ENCODE peak calls at places on chromosomes 1 and 21, in six cellular contexts. T is A549, V is transverse colon, E is sigmoid colon, O is lower leg skin, J is HepG2. P is an unnamed sample.

GRCh38 chr1:186864296-186864695 is 35.5 kb downstream of the PLA2G4A start:
- DNase-seq in T (no peak), V (no peak), E (no peak), O (no peak), J (no peak), P (no peak)

GRCh38 chr1:200364121-200364759 is 45.6 kb downstream of the ZNF281 start:
- DNase-seq in T (peak), V (no peak), E (no peak), O (no peak), J (peak), P (no peak)

GRCh38 chr1:32742132-32742947 is 39.8 kb upstream of the SYNC start:
- DNase-seq in T (no peak), V (peak), E (no peak), O (peak), J (peak), P (no peak)

GRCh38 chr1:3161130-3161840 is 92.3 kb downstream of the PRDM16 start:
- DNase-seq in T (no peak), V (no peak), E (no peak), O (no peak), J (no peak), P (no peak)

GRCh38 chr1:6054596-6054995 is 8.9 kb downstream of the KCNAB2 start:
- DNase-seq in T (no peak), V (no peak), E (no peak), O (no peak), J (no peak), P (no peak)

GRCh38 chr21:39116761-39117425 is 66.4 kb downstream of the PSMG1 start:
- DNase-seq in T (no peak), V (no peak), E (peak), O (peak), J (no peak), P (no peak)

GRCh38 chr1:81679972-81680371 is 120.8 kb upstream of the ADGRL2 start:
- DNase-seq in T (no peak), V (no peak), E (peak), O (no peak), J (peak), P (no peak)

GRCh38 chr1:170664283-170664827 is 424 bp downstream of the PRRX1 start:
- DNase-seq in T (no peak), V (peak), E (peak), O (no peak), J (no peak), P (no peak)

GRCh38 chr1:3900969-3901529 is 977 bp upstream of the C1orf174 start:
- DNase-seq in T (peak), V (peak), E (peak), O (peak), J (peak), P (peak)

GRCh38 chr21:20272791-20273362 is 725.3 kb upstream of the NCAM2 start:
- DNase-seq in T (no peak), V (no peak), E (no peak), O (no peak), J (no peak), P (no peak)

GRCh38 chr1:78088015-78088414 is 42.2 kb downstream of the GIPC2 start:
- DNase-seq in T (no peak), V (no peak), E (no peak), O (no peak), J (no peak), P (no peak)

GRCh38 chr21:45308211-45309068 is 20.7 kb upstream of the POFUT2 start:
- DNase-seq in T (no peak), V (no peak), E (peak), O (no peak), J (peak), P (no peak)

GRCh38 chr21:45305831-45306230 is 18.1 kb upstream of the POFUT2 start:
- DNase-seq in T (no peak), V (no peak), E (peak), O (no peak), J (no peak), P (no peak)

GRCh38 chr21:45304945-45305344 is 17.2 kb upstream of the POFUT2 start:
- DNase-seq in T (no peak), V (no peak), E (peak), O (no peak), J (no peak), P (no peak)

GRCh38 chr21:45306453-45306831 is 18.7 kb upstream of the POFUT2 start:
- DNase-seq in T (no peak), V (no peak), E (peak), O (no peak), J (no peak), P (no peak)

DNA sequence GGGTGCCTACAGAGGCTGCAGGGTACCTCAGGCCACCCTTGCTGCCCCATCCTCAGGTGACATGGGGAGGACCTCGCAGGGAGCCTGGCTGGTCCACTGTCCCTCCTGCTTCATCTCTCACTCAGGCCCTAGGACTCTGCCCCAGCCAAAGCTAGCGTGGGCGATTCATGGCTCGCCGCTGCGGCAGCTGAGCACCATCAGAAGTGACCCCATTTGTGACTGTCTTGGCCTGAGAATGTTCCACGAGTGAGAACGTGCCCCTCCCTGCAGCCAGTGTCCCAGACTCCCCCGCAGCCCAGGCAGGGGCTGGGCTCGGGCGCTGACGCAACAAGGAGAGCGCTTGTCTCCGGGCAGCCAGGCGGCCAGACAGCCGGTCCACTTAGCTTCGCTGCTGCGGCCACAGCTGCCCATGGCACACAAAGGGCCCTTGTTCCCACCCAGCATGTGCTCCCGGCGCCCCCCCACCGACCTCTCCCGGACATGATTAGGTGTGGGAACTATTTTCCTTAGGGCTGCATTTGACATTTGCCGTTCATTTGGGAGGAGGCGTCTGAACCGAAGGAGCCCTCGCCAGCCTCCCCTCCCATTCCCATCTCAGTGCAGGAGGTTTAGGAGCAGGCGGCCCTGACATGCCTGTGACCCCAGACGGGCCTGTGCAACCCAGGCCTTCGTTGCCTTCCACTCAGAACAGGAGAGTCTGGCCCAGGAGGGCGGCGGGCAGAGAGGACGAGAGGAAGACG is 19.3 kb upstream of the POFUT2 start:
- DNase-seq in T (no peak), V (peak), E (peak), O (no peak), J (peak), P (no peak)
- TF ChIP-seq POLR2A in T (no peak), V (no peak), E (no peak), O (no peak), J (peak), P (no peak)

GRCh38 chr21:44858291-44858690 is 15.2 kb downstream of the PTTG1IP start:
- DNase-seq in T (no peak), V (no peak), E (no peak), O (no peak), J (no peak), P (no peak)
- TF ChIP-seq POLR2A in T (no peak), V (no peak), E (no peak), O (no peak), J (no peak), P (no peak)

DNA sequence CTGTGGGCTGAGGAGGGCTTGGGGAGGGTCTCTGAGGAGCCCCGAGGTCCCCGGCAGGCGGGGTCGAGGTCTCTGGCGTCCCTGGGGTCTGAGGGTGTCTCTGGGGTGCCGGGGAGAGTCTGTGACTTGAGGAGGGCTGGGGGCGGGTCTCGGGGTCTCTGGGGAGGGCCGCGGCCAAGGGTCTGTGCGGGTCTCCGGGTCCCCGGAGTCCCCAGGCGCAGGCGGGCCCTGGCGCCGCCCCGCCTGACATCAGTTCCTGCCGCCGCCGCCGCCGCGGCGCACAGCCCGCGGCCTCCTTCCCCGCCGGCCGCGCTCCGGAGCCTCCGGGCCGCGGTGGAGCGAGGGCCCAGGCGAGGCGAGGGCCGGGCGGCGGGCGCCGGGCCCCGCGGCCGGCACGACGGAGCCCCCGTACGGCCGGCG is at the start of gene PLEKHM2:
- DNase-seq in T (no peak), V (peak), E (no peak), O (peak), J (no peak), P (no peak)
- TF ChIP-seq POLR2A in T (peak), V (no peak), E (no peak), O (no peak), J (peak), P (peak)

DNA sequence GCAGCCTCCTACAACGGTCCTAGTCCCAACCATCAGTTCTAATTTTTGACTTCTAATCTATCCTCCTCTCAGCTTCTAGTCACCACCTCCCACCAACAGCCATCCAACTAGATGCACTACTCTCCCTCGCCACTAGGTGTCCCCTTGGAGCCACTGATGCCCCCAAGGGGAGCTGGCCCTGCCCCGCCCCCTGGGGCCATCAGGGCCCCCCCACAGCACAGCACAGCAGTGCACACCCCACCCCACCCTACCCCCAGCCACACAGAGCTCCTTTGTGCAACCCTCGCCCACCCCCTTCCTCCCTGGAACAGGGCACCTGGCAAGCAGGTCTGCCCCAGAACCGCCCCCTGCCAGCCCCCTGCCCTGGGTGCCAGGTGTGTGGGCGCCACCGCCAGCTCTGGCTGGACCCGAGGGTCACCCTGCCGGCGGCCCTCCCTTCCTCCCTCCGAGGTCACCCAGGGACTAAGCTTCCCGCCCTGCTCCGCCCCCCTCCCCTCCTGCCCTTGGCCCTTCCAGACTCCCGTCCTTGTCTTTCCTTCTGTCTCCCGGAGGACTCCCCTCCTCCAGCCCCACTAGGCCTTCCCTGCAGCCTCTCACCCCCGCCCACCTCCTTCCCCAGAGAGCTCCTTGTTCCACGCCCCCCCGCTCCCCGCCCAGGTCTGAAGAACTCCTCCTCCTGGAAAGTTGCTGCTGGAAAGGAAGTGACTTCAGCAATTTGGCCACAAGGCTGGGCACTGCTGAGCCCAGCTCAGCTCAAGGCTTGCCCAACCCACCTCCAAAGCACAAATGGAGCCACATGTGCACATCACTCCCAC is 47.0 kb downstream of the AHDC1 start:
- DNase-seq in T (peak), V (peak), E (peak), O (peak), J (peak), P (peak)
- TF ChIP-seq POLR2A in T (peak), V (no peak), E (no peak), O (no peak), J (no peak), P (no peak)

DNA sequence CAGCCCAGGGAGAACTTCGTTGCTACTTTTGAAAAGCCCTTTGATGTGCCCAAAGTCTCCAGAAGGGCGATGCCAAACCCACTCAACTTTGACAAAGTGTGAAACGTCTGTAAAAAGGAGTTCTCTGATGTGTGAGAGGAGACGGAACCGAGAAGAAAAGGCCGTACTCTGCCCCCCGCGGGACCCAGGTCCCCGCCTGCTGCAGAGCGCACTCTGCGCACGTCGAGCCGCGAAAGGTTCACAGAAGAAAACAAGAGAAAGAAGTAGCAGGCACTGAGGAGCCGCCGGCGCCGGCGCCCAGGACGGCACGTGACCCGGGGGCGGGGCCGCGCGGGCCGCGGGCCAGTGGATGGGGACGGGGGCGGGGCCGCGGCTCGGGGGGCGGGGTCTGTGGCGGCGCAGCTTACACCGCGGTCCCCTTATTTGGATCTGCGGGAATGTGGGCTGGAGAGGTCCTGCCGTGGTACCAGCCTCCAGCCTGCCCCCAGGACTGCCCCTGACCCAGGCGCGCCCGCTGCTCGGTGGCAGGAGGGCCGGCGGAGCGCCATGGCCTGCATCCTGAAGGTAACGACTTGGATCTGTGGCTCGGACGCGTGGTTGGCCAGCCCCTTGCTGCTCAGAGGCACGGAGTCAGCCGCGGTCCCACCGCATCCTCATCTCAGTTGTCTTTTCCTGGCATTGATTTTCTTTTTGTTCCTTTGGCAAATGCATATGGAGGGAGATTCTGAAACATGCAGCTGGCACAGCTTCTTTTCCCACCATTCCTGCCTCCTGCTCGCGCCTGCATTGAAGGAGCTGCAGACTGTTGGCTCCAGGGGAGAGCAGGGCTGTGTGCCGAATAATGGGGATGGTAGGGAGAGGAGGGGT is at the start of gene ST6GALNAC3:
- DNase-seq in T (peak), V (peak), E (peak), O (peak), J (peak), P (no peak)
- TF ChIP-seq POLR2A in T (peak), V (peak), E (no peak), O (no peak), J (no peak), P (peak)

P was measured in esophagus squamous epithelium.